ENCODE peak calls at places on chromosome 5, in five cellular contexts. One of them, this sample, is unnamed.

GRCh38 chr5:66881475-66882161 is 285.4 kb downstream of the MAST4 start:
- DNase-seq in transverse colon: no peak
- DNase-seq in DMS153: no peak
- DNase-seq in OCI-M1: peak
- DNase-seq in pancreas: no peak
- DNase-seq in this sample: no peak

GRCh38 chr5:72347801-72348305 is 27.7 kb downstream of the PTCD2 start:
- DNase-seq in transverse colon: no peak
- DNase-seq in DMS153: no peak
- DNase-seq in OCI-M1: no peak
- DNase-seq in pancreas: no peak
- DNase-seq in this sample: no peak

GRCh38 chr5:16992006-16992405 is 55.9 kb upstream of the MYO10 start:
- DNase-seq in transverse colon: no peak
- DNase-seq in DMS153: no peak
- DNase-seq in OCI-M1: no peak
- DNase-seq in pancreas: no peak
- DNase-seq in this sample: no peak

GRCh38 chr5:9268226-9268625 is 277.6 kb downstream of the SEMA5A start:
- DNase-seq in transverse colon: no peak
- DNase-seq in DMS153: no peak
- DNase-seq in OCI-M1: no peak
- DNase-seq in pancreas: no peak
- DNase-seq in this sample: no peak

GRCh38 chr5:22341406-22341805 is 511.7 kb downstream of the CDH12 start:
- DNase-seq in transverse colon: no peak
- DNase-seq in DMS153: no peak
- DNase-seq in OCI-M1: no peak
- DNase-seq in pancreas: no peak
- DNase-seq in this sample: no peak

GRCh38 chr5:43017438-43017820 is 22.7 kb downstream of the ANXA2R start:
- DNase-seq in transverse colon: peak
- DNase-seq in DMS153: peak
- DNase-seq in OCI-M1: peak
- DNase-seq in pancreas: no peak
- DNase-seq in this sample: no peak

GRCh38 chr5:37840036-37840909 is at the start of gene GDNF:
- DNase-seq in transverse colon: peak
- DNase-seq in DMS153: no peak
- DNase-seq in OCI-M1: no peak
- DNase-seq in pancreas: no peak
- DNase-seq in this sample: no peak

GRCh38 chr5:123264399-123264798 is 158.8 kb downstream of the CEP120 start:
- DNase-seq in transverse colon: no peak
- DNase-seq in DMS153: no peak
- DNase-seq in OCI-M1: no peak
- DNase-seq in pancreas: no peak
- DNase-seq in this sample: no peak

GRCh38 chr5:178625679-178626483 is 969 bp downstream of the CLK4 start:
- DNase-seq in transverse colon: no peak
- DNase-seq in DMS153: no peak
- DNase-seq in OCI-M1: peak
- DNase-seq in pancreas: no peak
- DNase-seq in this sample: no peak

GRCh38 chr5:171505473-171506043 is 86.1 kb downstream of the FGF18 start:
- DNase-seq in transverse colon: no peak
- DNase-seq in DMS153: no peak
- DNase-seq in OCI-M1: no peak
- DNase-seq in pancreas: no peak
- DNase-seq in this sample: no peak

GRCh38 chr5:83564069-83564749 is 92.7 kb downstream of the VCAN start:
- DNase-seq in transverse colon: no peak
- DNase-seq in DMS153: no peak
- DNase-seq in OCI-M1: peak
- DNase-seq in pancreas: no peak
- DNase-seq in this sample: no peak

GRCh38 chr5:14741721-14742426 is 77.4 kb downstream of the OTULIN start:
- DNase-seq in transverse colon: no peak
- DNase-seq in DMS153: no peak
- DNase-seq in OCI-M1: no peak
- DNase-seq in pancreas: no peak
- DNase-seq in this sample: no peak